ENCODE peak calls at places on chromosomes 5 and 9, in four cellular contexts. D is gastrocnemius medialis, P is PC-3, W is heart left ventricle. T is an unnamed sample.
A peak's percentile ranks its signal among the peaks of the same experiment; 100 is the strongest.

GRCh38 chr5:68141494-68141893 is 74.1 kb upstream of the PIK3R1 start:
- DNase-seq in P (no peak), W (no peak), D (no peak), T (no peak)

GRCh38 chr5:132065351-132065937 is 5.0 kb downstream of the IL3 start:
- DNase-seq in W (no peak), P (peak; percentile 81), D (no peak), T (no peak)

GRCh38 chr9:37706290-37706689 is 47.3 kb upstream of the TRMT10B start:
- DNase-seq in P (peak; percentile 22), D (no peak), W (no peak), T (no peak)

GRCh38 chr5:92841604-92842155 is 739.3 kb downstream of the NR2F1-AS1 start:
- DNase-seq in P (no peak), D (no peak), W (no peak), T (no peak)

GRCh38 chr9:2155966-2156365 is 140.8 kb downstream of the SMARCA2 start:
- DNase-seq in D (no peak), W (no peak), P (no peak), T (no peak)

GRCh38 chr9:74407166-74407565 is 90.0 kb upstream of the RORB start:
- DNase-seq in D (no peak), P (no peak), W (no peak), T (no peak)

GRCh38 chr9:117718085-117718484 is 13.9 kb downstream of the TLR4 start:
- DNase-seq in P (no peak), W (no peak), D (no peak), T (no peak)

GRCh38 chr5:111627862-111628261 is 115.5 kb upstream of the STARD4 start:
- DNase-seq in P (no peak), W (no peak), D (no peak), T (no peak)

GRCh38 chr9:80158150-80158549 is 586.4 kb downstream of the TLE4 start:
- DNase-seq in P (no peak), D (no peak), W (no peak), T (no peak)

GRCh38 chr5:178213748-178214151 is 9.4 kb downstream of the HNRNPAB start:
- DNase-seq in D (no peak), P (no peak), W (no peak), T (no peak)

GRCh38 chr5:99586878-99587277 is 658.1 kb upstream of the CHD1 start:
- DNase-seq in P (no peak), D (no peak), W (no peak), T (no peak)

GRCh38 chr9:99905833-99906402 is 536 bp upstream of the STX17 start:
- DNase-seq in D (peak; percentile 43), W (no peak), P (peak; percentile 74), T (no peak)

DNA sequence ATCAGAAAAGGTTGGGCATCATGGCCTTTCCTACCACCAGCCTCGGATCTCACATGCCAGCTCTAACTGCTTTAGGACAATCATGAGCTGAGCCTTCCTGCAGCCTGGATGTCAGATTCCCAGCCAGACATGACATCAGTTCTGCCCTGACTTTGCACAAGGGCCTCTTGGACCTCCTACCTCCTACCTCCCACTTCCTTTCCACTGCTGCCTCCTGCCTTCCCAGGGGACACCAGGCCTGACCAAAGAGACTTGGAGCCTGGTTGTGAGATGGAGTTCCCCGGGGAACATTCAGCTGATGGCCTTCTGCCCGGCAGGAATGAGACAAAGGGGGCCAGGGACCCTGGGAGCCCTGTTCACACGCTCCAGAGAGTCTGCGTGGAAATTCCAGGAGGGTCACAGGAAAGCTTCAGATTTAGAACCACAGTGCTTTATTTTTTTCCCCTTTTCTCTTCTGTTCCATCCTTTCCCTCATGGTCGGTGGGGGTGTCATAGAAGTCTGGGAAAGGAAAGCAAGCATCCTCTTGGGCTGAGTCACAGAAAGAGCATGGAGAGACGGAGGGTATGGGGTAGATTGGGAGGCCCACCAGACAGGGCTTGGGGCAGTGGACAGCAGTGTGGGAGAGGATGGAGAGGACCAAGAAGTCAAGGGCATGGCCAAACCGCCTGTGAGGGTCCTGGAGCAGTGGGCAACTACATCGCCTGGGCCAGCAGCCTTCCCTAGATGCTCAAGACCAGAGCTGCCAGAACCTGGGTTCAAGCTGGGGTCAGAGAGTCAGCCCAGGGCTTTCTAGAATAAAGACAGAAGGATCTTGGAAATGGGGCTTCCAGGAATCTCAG is 35.5 kb upstream of the IL17B start:
- DNase-seq in P (no peak), W (peak; percentile 83), D (no peak), T (peak; percentile 76)
- H3K4me3 ChIP-seq in P (no peak overlapping the region), W (peak overlapping the region; percentile 72), D (peak overlapping the region; percentile 9), T (peak overlapping the region; percentile 59)

GRCh38 chr9:129165198-129165597 is 12.9 kb downstream of the IER5L start:
- DNase-seq in W (no peak), P (no peak), D (no peak), T (no peak)
- H3K4me1 ChIP-seq in W (peaks cover 10% of the 10 kb centered on the region), P (peaks cover 37% of the 10 kb centered on the region), D (peaks cover 15% of the 10 kb centered on the region), T (peaks cover 25% of the 10 kb centered on the region)

GRCh38 chr5:5071554-5071953 is 68.6 kb upstream of the ADAMTS16 start:
- DNase-seq in W (no peak), D (no peak), P (no peak), T (no peak)
- TF ChIP-seq CTCF in W (no peak), D (no peak), P (no peak), T (no peak)

GRCh38 chr9:17082343-17082742 is 52.5 kb upstream of the CNTLN start:
- DNase-seq in D (no peak), P (no peak), W (no peak), T (no peak)

GRCh38 chr9:17075758-17076485 is 58.9 kb upstream of the CNTLN start:
- DNase-seq in P (no peak), D (no peak), W (no peak), T (no peak)

GRCh38 chr9:17081351-17081750 is 53.5 kb upstream of the CNTLN start:
- DNase-seq in W (no peak), D (no peak), P (no peak), T (no peak)

GRCh38 chr9:17081814-17082213 is 53.0 kb upstream of the CNTLN start:
- DNase-seq in P (no peak), D (no peak), W (no peak), T (no peak)
- H3K4me3 ChIP-seq in P (no peak overlapping the region), D (no peak overlapping the region), W (no peak overlapping the region), T (no peak overlapping the region)

GRCh38 chr5:141843156-141843927 is 34.9 kb downstream of the PCDH1 start:
- DNase-seq in D (no peak), P (no peak), W (no peak), T (no peak)
- H3K4me1 ChIP-seq in D (peaks cover 11% of the 10 kb centered on the region), P (peaks cover 25% of the 10 kb centered on the region), W (peaks cover 40% of the 10 kb centered on the region), T (peaks cover 12% of the 10 kb centered on the region)

GRCh38 chr5:138457532-138458275 is 7.6 kb upstream of the EGR1 start:
- DNase-seq in P (no peak), D (no peak), W (no peak), T (peak; percentile 7)
- TF ChIP-seq CTCF in P (peak; percentile 11), D (no peak), W (no peak), T (no peak)